ENCODE peak calls at places on chromosomes 13 and 19, in four cellular contexts. O, F, G and E are unnamed samples.
A peak's percentile ranks its signal among the peaks of the same experiment; 100 is the strongest.

GRCh38 chr13:93304868-93305613 is 78.4 kb downstream of the GPC6 start:
- DNase-seq in G (no peak), F (no peak), O (no peak), E (no peak)

GRCh38 chr13:99347911-99348451 is 40.8 kb upstream of the GPR183 start:
- DNase-seq in G (no peak), O (no peak), F (no peak), E (peak; percentile 3)

GRCh38 chr13:39585219-39585618 is 17.8 kb downstream of the LHFPL6 start:
- DNase-seq in O (no peak), G (no peak), F (no peak), E (no peak)

GRCh38 chr19:41808663-41809566 is 12.5 kb downstream of the CEACAM3 start:
- DNase-seq in O (no peak), G (no peak), F (peak; percentile 70), E (no peak)

GRCh38 chr13:32001769-32002168 is 29.8 kb upstream of the FRY start:
- DNase-seq in F (peak; percentile 34), G (no peak), O (no peak), E (no peak)

GRCh38 chr19:19571387-19571786 is 33.3 kb downstream of the CILP2 start:
- DNase-seq in O (no peak), F (no peak), G (no peak), E (no peak)

GRCh38 chr19:43934055-43934984 is 762 bp downstream of the ZNF45 start:
- DNase-seq in G (peak; percentile 10), F (no peak), O (no peak), E (peak; percentile 11)

GRCh38 chr13:59477011-59477410 is 686.7 kb downstream of the DIAPH3 start:
- DNase-seq in O (no peak), F (no peak), G (no peak), E (no peak)

GRCh38 chr13:105552078-105552477 is 983.4 kb downstream of the EFNB2 start:
- DNase-seq in G (no peak), O (no peak), F (no peak), E (no peak)

GRCh38 chr19:41023193-41023592 is 32.1 kb downstream of the CYP2B6 start:
- DNase-seq in G (no peak), O (no peak), F (no peak), E (no peak)

GRCh38 chr19:38514812-38515633 is 81.5 kb downstream of the RYR1 start:
- DNase-seq in G (peak; percentile 37), F (peak; percentile 61), O (peak; percentile 49), E (peak; percentile 33)

GRCh38 chr19:44557933-44558332 is 28.5 kb upstream of the CEACAM20 start:
- DNase-seq in G (no peak), O (no peak), F (no peak), E (no peak)

GRCh38 chr13:21458457-21458815 is 667 bp downstream of the ZDHHC20 start:
- DNase-seq in G (no peak), F (peak; percentile 48), O (no peak), E (no peak)

GRCh38 chr19:44876930-44877530 is 14.0 kb upstream of the TOMM40 start:
- DNase-seq in G (no peak), O (peak; percentile 21), F (no peak), E (no peak)

GRCh38 chr19:36009220-36009619 is 607 bp upstream of the SYNE4 start:
- DNase-seq in F (peak; percentile 76), G (peak; percentile 48), O (peak; percentile 50), E (peak; percentile 51)

GRCh38 chr13:23570099-23570926 is at the start of gene TNFRSF19:
- DNase-seq in F (peak; percentile 75), O (peak; percentile 89), G (peak; percentile 91), E (peak; percentile 88)

GRCh38 chr13:107284168-107284567 is 716.2 kb upstream of the ARGLU1 start:
- DNase-seq in F (no peak), O (peak; percentile 60), G (peak; percentile 59), E (no peak)

GRCh38 chr19:7926727-7927604 is 1.0 kb upstream of the CTXN1 start:
- DNase-seq in O (no peak), F (no peak), G (no peak), E (no peak)

GRCh38 chr19:12648088-12648487 is 18.5 kb downstream of the MAN2B1 start:
- DNase-seq in G (no peak), O (no peak), F (no peak), E (no peak)

GRCh38 chr19:46646402-46646801 is 10.4 kb upstream of the GNG8 start:
- DNase-seq in O (no peak), F (no peak), G (no peak), E (no peak)

GRCh38 chr13:28204690-28205443 is 66.5 kb downstream of the PAN3 start:
- DNase-seq in G (no peak), O (no peak), F (no peak), E (no peak)

GRCh38 chr13:70080030-70080429 is 27.6 kb upstream of the ATXN8OS start:
- DNase-seq in F (peak; percentile 66), O (no peak), G (no peak), E (no peak)

GRCh38 chr19:5261151-5261890 is 79.3 kb downstream of the PTPRS start:
- DNase-seq in F (no peak), O (no peak), G (no peak), E (no peak)

GRCh38 chr19:47274891-47275865 is 493 bp downstream of the INAFM1 start:
- DNase-seq in G (no peak), O (peak; percentile 34), F (peak; percentile 54), E (peak; percentile 6)

GRCh38 chr13:24851546-24851945 is 87.6 kb downstream of the RNF17 start:
- DNase-seq in F (no peak), O (no peak), G (peak; percentile 61), E (peak; percentile 31)

GRCh38 chr13:105328212-105328611 is 1207.2 kb downstream of the EFNB2 start:
- DNase-seq in O (no peak), G (no peak), F (no peak), E (no peak)

DNA sequence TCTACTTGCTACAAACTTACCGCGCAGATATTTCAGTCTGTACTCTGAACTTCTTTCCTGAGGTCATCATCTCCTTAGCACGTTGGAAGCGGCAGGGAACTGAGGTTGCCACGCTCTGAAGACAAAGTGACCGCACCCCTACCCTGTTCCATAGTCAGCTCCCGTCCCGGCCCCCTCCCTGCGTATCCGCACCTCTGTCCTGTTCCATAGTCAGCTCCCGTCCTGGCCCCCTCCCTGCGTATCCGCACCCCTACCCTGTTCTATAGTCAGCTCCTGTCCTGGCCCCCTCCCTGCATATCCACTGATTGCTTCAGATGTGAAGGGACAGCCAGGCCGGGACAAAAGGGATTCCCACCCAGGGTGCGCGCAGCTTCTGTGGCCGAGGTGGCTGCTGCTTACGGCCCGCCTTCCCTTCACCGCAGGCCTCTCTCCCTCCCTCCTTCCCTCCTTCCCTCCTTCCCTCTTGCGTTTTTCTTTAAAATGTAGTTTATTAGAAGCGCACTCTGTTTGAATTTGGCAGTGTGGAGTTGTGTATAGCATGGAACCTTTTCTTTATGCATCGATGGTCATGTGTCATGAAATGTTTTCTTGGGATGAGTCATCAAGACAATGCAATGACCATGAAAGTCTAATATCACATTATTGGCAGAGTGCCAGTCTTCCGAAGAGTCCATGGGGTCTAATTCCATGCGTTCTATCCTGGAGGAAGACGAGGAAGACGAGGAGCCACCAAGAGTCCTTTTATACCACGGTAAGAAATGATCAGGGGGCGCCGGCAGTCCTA is 21.9 kb upstream of the NDUFS7 start:
- DNase-seq in O (peak; percentile 84), F (no peak), G (peak; percentile 78), E (peak; percentile 55)
- H3K4me3 ChIP-seq in O (peak overlapping the region; percentile 27), F (no peak overlapping the region), G (no peak overlapping the region), E (peak overlapping the region; percentile 47)

GRCh38 chr19:13782537-13782936 is 8.3 kb downstream of the C19orf53 start:
- DNase-seq in G (no peak), O (peak; percentile 47), F (no peak), E (no peak)

GRCh38 chr19:13781547-13781946 is 7.3 kb downstream of the C19orf53 start:
- DNase-seq in G (peak; percentile 81), O (peak; percentile 85), F (peak; percentile 75), E (peak; percentile 89)

GRCh38 chr19:13783565-13784500 is 9.6 kb downstream of the C19orf53 start:
- DNase-seq in G (no peak), F (no peak), O (no peak), E (no peak)

GRCh38 chr19:13788991-13789390 is 6.3 kb upstream of the ZSWIM4 start:
- DNase-seq in F (no peak), G (peak; percentile 88), O (peak; percentile 61), E (peak; percentile 97)

DNA sequence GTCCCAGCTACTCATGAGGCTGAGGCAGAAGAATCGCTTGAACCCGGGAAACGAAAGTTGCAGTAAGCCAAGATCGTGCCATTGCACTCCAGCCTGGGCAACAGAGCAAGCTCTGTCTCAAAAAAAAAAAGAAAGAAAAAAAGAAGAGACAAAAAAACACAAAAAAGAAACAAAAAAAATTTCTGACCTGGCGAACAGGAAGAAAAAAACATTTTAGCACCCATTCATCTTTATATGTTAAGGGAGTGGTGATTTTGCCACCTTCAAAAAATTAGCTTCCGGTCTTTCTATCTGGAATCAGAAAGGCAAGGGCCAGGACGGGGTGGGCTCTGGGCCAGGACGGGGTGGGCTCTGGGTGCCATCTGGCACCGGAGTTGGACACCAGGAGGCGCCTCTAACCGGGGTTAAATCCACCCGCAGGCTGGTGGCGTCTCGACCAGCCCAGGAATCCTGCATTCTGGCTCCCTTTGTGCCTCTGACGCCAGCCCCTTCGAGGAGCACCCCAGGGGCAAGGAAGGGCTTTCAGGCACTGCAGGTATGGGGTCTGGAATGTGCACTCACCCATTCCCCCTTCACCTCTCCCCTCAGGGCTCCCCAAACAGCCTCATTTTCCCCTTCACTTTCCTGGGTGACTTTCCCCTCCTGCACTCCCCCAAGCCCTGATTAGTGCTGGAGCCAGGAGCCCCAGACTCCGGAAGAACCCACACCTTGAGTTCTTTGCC is 10.4 kb upstream of the ZSWIM4 start:
- DNase-seq in F (peak; percentile 77), O (peak; percentile 63), G (peak; percentile 58), E (peak; percentile 77)
- TF ChIP-seq CTCF in F (peak; percentile 66), O (peak; percentile 73), G (peak; percentile 70), E (peak; percentile 69)

DNA sequence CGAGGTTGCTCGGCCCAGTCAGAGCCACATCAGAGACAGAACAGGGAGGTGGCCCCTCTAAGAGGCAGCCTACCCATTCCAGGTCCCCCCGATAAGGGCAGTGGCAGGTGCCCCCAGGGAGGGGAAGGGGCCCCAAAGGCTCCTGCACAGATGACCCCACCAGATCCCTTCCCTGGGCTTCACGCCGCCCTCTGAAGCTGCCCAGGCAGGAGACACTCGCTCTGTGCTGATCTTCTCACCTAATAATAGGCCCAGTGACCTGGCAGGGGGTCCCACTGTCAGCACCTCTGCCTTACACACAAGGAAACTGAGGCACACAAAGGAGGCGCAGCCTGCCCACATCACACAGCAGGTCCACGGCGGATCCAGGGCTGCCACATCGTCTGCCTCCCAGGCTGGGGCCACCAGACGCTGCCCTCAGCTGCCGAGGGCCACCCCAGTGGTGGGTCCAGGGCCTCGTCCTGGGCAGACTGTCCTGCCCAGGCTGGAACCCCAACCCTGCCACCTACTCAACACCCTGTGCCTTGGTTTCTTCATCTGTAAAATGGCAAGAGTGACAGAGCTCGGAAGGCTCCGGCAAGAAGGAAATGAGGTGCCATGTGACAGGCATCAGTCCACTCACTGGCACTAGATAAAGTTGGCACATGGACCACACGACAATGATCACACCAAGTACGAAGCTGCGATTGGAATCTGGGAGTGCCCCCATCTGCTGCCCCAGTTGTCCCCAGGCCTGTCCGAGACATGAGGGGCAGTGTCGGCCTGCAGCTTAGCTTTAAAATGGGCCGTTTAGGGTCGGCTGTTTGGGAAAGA is 56.5 kb downstream of the KLF2 start:
- DNase-seq in O (no peak), G (no peak), F (peak; percentile 24), E (no peak)
- H3K4me3 ChIP-seq in O (no peak overlapping the region), G (no peak overlapping the region), F (no peak overlapping the region), E (no peak overlapping the region)

GRCh38 chr19:30407310-30407709 is 35.1 kb downstream of the ZNF536 start:
- DNase-seq in G (no peak), F (no peak), O (no peak), E (no peak)

GRCh38 chr19:30402790-30403189 is 30.6 kb downstream of the ZNF536 start:
- DNase-seq in G (no peak), F (no peak), O (no peak), E (no peak)

GRCh38 chr19:30403583-30403982 is 31.4 kb downstream of the ZNF536 start:
- DNase-seq in G (no peak), F (no peak), O (no peak), E (no peak)

GRCh38 chr19:30408734-30409301 is 36.6 kb downstream of the ZNF536 start:
- DNase-seq in F (no peak), G (no peak), O (no peak), E (no peak)

GRCh38 chr19:30406220-30406944 is 34.2 kb downstream of the ZNF536 start:
- DNase-seq in O (no peak), F (peak; percentile 39), G (no peak), E (peak; percentile 61)
- TF ChIP-seq CTCF in O (no peak), F (peak; percentile 23), G (no peak), E (peak; percentile 76)